ENCODE peak calls at places on chromosomes 1 and 21, in seven cellular contexts. K is transverse colon, P is MM.1S, N is lower lobe of right lung, J is sigmoid colon, E is body of pancreas, S is foreskin keratinocyte. U is an unnamed sample.
A peak's percentile ranks its signal among the peaks of the same experiment; 100 is the strongest.

GRCh38 chr21:38679531-38679930 is 126.2 kb upstream of the ETS2 start:
- DNase-seq in E (no peak), S (no peak), K (no peak), P (peak; percentile 77), N (no peak), J (no peak), U (no peak)

GRCh38 chr1:87869563-87869962 is 540.9 kb downstream of the LMO4 start:
- DNase-seq in N (no peak), K (no peak), P (no peak), E (no peak), J (no peak), S (peak; percentile 85), U (no peak)

GRCh38 chr1:172966844-172967540 is 83.7 kb downstream of the TNFSF18 start:
- DNase-seq in J (no peak), S (peak; percentile 80), K (no peak), N (no peak), P (no peak), E (no peak), U (no peak)

GRCh38 chr1:175062339-175062738 is 5.3 kb upstream of the TNN start:
- DNase-seq in N (no peak), P (no peak), K (no peak), J (no peak), S (peak; percentile 25), E (no peak), U (no peak)

GRCh38 chr1:216723274-216723780 is at the start of gene ESRRG:
- DNase-seq in E (peak; percentile 59), K (peak; percentile 43), P (peak; percentile 77), N (peak; percentile 50), S (peak; percentile 52), J (no peak), U (peak; percentile 70)

GRCh38 chr1:155043259-155043658 is 7.9 kb upstream of the ADAM15 start:
- DNase-seq in P (no peak), K (peak; percentile 69), J (no peak), N (no peak), E (peak; percentile 24), S (no peak), U (no peak)

GRCh38 chr1:202575906-202576653 is 134.2 kb downstream of the SYT2 start:
- DNase-seq in P (no peak), E (no peak), J (no peak), N (no peak), S (peak; percentile 80), K (no peak), U (no peak)

GRCh38 chr1:190168893-190169292 is 308.8 kb downstream of the BRINP3 start:
- DNase-seq in S (peak; percentile 17), N (no peak), K (no peak), P (no peak), J (no peak), E (no peak), U (no peak)

GRCh38 chr21:42203936-42204335 is 15.0 kb upstream of the ABCG1 start:
- DNase-seq in S (no peak), N (no peak), J (no peak), E (no peak), K (no peak), P (no peak), U (no peak)

GRCh38 chr1:234745844-234746797 is 136.1 kb upstream of the IRF2BP2 start:
- DNase-seq in P (no peak), K (no peak), J (no peak), N (no peak), E (no peak), S (peak; percentile 80), U (no peak)

GRCh38 chr1:227152525-227152924 is 165.8 kb downstream of the CDC42BPA start:
- DNase-seq in K (no peak), P (no peak), S (no peak), J (no peak), N (no peak), E (no peak), U (no peak)

GRCh38 chr1:203522237-203522636 is 28.3 kb downstream of the OPTC start:
- DNase-seq in E (no peak), S (no peak), J (no peak), P (no peak), K (no peak), N (no peak), U (no peak)

GRCh38 chr1:16212251-16212961 is at the start of gene ARHGEF19:
- DNase-seq in E (peak; percentile 89), J (no peak), K (peak; percentile 50), N (peak; percentile 81), S (peak; percentile 36), P (no peak), U (peak; percentile 88)

GRCh38 chr1:37782491-37782890 is 11.2 kb upstream of the MANEAL start:
- DNase-seq in P (no peak), N (no peak), E (no peak), K (no peak), J (no peak), S (no peak), U (no peak)

DNA sequence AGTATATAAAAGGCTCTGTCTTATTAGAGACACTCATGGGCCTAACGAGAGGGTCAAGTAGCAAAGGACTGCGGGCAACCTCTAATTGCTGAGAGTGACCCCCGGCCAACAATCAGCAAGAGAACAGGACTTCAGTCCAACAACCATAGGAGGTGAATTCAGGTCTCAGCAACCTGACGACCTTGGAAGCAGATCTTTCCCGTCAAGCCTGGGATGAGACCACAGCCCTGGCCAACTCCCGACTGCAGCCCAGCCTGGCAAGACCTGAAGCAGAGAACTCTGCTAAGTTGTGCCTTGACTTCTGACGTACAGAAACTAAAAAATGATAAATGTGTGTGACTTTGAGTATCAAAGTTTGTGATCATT is 5.7 kb downstream of the ECHDC2 start:
- DNase-seq in E (no peak), N (no peak), J (no peak), S (no peak), P (no peak), K (no peak), U (no peak)
- H3K4me1 ChIP-seq in E (peaks cover 22% of the 10 kb centered on the region), N (peaks cover 10% of the 10 kb centered on the region), J (no peaks in the 10 kb centered on the region), S (no peaks in the 10 kb centered on the region), P (no peaks in the 10 kb centered on the region), K (no peaks in the 10 kb centered on the region), U (no peaks in the 10 kb centered on the region)

DNA sequence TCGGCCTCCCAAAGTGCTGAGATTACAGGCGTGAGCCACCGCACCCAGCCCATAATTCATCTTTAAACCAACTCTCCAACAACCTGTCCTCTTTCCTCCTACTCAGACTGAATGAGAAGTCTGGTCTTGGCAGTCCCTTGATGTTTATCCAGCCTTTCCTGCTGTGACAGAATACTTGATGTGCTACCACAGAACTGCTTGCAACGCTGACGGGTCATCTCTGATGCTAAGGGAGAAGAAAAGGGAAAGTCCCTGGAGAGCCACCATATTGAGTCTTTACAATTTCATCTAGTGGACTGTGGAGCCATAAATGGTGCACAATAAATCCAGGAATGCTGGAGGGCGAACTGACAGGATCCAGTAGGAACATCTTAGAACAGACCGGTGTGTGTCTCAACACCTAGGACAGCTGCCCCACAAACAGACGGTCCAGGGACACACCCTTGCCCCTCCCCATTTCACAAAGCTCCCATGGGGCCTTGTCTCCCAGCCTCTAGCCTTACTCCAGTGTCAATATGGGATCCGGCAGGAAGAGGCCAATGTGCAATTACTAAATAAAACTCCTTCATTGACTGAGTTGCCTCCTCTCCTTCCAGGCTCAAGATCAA is 30.7 kb downstream of the JAK1 start:
- DNase-seq in K (peak; percentile 40), E (no peak), P (no peak), J (no peak), S (no peak), N (no peak), U (no peak)
- H3K27ac ChIP-seq in K (no peak overlapping the region), E (no peak overlapping the region), P (no peak overlapping the region), J (no peak overlapping the region), S (no peak overlapping the region), N (no peak overlapping the region), U (no peak overlapping the region)

DNA sequence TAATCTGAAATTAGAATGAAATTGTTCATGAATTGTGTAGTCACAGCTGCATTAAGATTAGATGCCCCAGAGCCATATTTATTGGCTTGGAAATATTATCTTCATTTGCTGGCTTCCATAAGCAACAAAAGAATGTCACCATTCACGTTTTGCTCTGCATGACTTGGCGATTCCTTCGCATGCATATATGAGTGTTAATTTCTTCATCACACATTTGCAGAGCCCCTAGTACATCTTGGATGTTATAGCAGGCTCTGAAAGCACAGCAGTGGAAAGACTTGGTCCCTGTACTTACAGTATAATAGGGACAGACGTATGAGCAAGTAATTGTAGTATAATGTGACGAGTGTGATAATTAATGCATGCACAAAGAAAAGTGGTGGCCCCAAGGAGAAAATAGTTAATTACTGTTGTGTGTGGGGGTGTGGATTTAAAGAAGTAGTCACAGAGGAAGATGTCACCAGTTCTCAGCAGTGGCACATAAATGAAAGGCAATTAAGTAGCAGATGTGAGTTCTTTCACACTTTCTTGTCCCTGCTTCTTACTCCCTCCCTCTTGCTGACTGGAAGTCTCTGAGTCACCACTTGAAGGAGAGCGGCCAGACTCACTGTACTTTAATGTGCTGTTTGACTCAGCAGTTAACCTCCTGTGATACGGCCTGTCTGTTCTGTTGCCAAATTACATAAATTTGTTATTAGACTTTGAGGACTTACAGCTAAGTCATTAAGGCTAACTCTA is 21.0 kb downstream of the S100A10 start:
- DNase-seq in P (no peak), N (no peak), K (peak; percentile 67), S (peak; percentile 84), E (peak; percentile 64), J (peak; percentile 70), U (no peak)
- H3K4me1 ChIP-seq in P (peaks cover 7% of the 10 kb centered on the region), N (peaks cover 45% of the 10 kb centered on the region), K (peaks cover 50% of the 10 kb centered on the region), S (peaks cover 49% of the 10 kb centered on the region), E (peaks cover 30% of the 10 kb centered on the region), J (no peaks in the 10 kb centered on the region), U (peaks cover 20% of the 10 kb centered on the region)

GRCh38 chr1:235971571-235972315 is 93.1 kb downstream of the NID1 start:
- DNase-seq in E (peak; percentile 74), S (peak; percentile 82), N (peak; percentile 93), K (peak; percentile 91), P (peak; percentile 94), J (peak; percentile 98), U (peak; percentile 92)

GRCh38 chr1:235974616-235975015 is 90.3 kb downstream of the NID1 start:
- DNase-seq in P (no peak), N (no peak), S (no peak), J (peak; percentile 40), K (no peak), E (no peak), U (no peak)

GRCh38 chr1:235971020-235971419 is 93.9 kb downstream of the NID1 start:
- DNase-seq in K (no peak), P (no peak), S (no peak), N (no peak), J (peak; percentile 54), E (no peak), U (no peak)

GRCh38 chr1:235968837-235969236 is 96.1 kb downstream of the NID1 start:
- DNase-seq in S (no peak), P (no peak), K (no peak), N (no peak), J (peak; percentile 48), E (no peak), U (no peak)

DNA sequence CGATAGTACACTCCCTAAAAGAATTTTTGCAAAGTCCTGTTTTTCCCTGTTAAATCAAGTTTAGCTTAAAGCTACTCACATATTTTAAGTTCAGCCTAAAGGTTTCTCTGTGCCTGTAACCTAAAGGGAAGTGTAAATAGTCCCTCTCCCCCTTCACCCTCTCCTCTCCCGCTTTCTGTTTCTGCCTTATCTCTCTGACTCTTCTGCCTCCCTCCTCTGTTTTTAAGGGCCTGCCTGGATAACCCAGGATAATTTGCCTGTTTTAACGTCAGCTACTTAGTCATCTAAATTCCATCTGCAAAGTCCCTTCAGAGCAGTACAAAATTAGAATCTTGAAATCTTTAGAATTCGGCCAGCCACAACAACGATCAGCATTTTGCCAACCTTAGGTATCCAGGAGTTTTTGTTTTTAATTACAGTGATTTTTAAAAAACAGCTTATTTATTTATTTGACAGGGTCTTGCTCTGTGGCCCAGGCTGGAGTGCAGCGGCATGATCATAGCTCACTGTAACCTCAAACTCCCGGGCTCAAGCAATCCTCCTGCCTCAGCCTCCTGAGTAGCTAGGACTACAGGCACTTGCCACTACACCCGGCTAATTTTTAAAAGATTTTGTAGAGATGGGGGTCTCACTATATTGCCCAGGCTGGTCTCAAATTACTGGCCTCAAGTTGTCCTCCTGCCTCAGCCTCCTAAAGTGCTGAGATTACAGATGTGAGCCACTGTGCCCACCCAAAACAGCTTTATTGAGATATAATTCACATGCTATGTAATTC is 92.4 kb downstream of the NID1 start:
- DNase-seq in K (no peak), P (peak; percentile 27), N (no peak), S (peak; percentile 64), J (peak; percentile 48), E (no peak), U (no peak)
- H3K27ac ChIP-seq in K (peak overlapping the region; percentile 86), P (peak overlapping the region; percentile 38), N (peak overlapping the region; percentile 84), S (peak overlapping the region; percentile 92), J (peak overlapping the region; percentile 88), E (peak overlapping the region; percentile 67), U (peak overlapping the region; percentile 89)

U was measured in upper lobe of right lung.